ENCODE peak calls at places on chromosomes 6 and 20, in eight cellular contexts. R is fibroblast of lung; C is transverse colon; O is heart right ventricle; W is CD8-positive, alpha-beta T cell; A is GM23248; E is effector memory CD4-positive, alpha-beta T cell; S is HL-60. G is an unnamed sample.

GRCh38 chr6:149236584-149236983 is 80.9 kb upstream of the TAB2 start:
- DNase-seq in A (no peak), S (no peak), R (peak; percentile 57), W (no peak), O (no peak), C (no peak), E (no peak), G (no peak)

GRCh38 chr6:149246691-149247384 is 70.7 kb upstream of the TAB2 start:
- DNase-seq in C (peak; percentile 49), R (no peak), S (peak; percentile 89), E (no peak), O (no peak), A (no peak), W (no peak), G (no peak)

GRCh38 chr6:146087386-146087785 is 58.5 kb downstream of the GRM1 start:
- DNase-seq in O (no peak), A (no peak), C (no peak), W (no peak), R (no peak), S (no peak), E (no peak), G (no peak)

GRCh38 chr6:128757961-128758360 is 125.0 kb upstream of the LAMA2 start:
- DNase-seq in O (no peak), E (no peak), W (no peak), A (no peak), S (no peak), C (no peak), R (no peak), G (no peak)

GRCh38 chr6:158476389-158476788 is 83.5 kb upstream of the TMEM181 start:
- DNase-seq in A (no peak), S (no peak), W (no peak), O (no peak), C (no peak), E (no peak), R (no peak), G (no peak)

GRCh38 chr6:8080338-8081151 is 16.4 kb upstream of the BLOC1S5 start:
- DNase-seq in E (no peak), C (no peak), O (no peak), W (no peak), R (peak; percentile 82), S (peak; percentile 60), A (peak; percentile 90), G (no peak)

GRCh38 chr6:56906752-56907151 is 48.2 kb upstream of the BEND6 start:
- DNase-seq in O (no peak), A (peak; percentile 64), E (no peak), S (no peak), W (no peak), R (no peak), C (no peak), G (no peak)

GRCh38 chr20:420721-421574 is 12.8 kb downstream of the RBCK1 start:
- DNase-seq in E (no peak), A (peak; percentile 40), C (peak; percentile 92), R (no peak), W (no peak), S (no peak), O (no peak), G (no peak)

GRCh38 chr6:116530436-116530835 is 15.0 kb downstream of the TRAPPC3L start:
- DNase-seq in W (no peak), S (no peak), R (peak; percentile 41), A (no peak), E (no peak), O (no peak), C (no peak), G (no peak)

GRCh38 chr6:133705071-133705470 is 183.8 kb upstream of the TCF21 start:
- DNase-seq in W (no peak), R (peak; percentile 96), A (peak; percentile 87), C (no peak), E (no peak), O (no peak), S (no peak), G (no peak)

GRCh38 chr6:119575721-119576120 is 226.2 kb upstream of the MAN1A1 start:
- DNase-seq in C (no peak), W (no peak), O (no peak), S (no peak), R (peak; percentile 9), A (peak; percentile 87), E (no peak), G (no peak)

GRCh38 chr6:6942826-6943225 is 164.9 kb upstream of the RREB1 start:
- DNase-seq in E (no peak), W (no peak), S (peak; percentile 84), C (peak; percentile 24), A (peak; percentile 73), O (peak; percentile 47), R (peak; percentile 21), G (no peak)

GRCh38 chr6:45514454-45514853 is 136.7 kb upstream of the SUPT3H start:
- DNase-seq in E (no peak), C (no peak), R (no peak), O (no peak), S (no peak), W (no peak), A (no peak), G (no peak)

GRCh38 chr6:116522896-116523295 is 11.5 kb downstream of the CALHM5 start:
- DNase-seq in W (no peak), E (no peak), S (no peak), O (no peak), C (no peak), R (no peak), A (no peak), G (no peak)

GRCh38 chr20:18986146-18986830 is 172.7 kb downstream of the SCP2D1 start:
- DNase-seq in R (no peak), O (no peak), W (no peak), A (peak; percentile 57), C (no peak), E (no peak), S (no peak), G (peak; percentile 48)

GRCh38 chr20:53011640-53012039 is 39.5 kb downstream of the TSHZ2 start:
- DNase-seq in O (no peak), W (no peak), E (no peak), S (no peak), R (no peak), C (no peak), A (no peak), G (no peak)

GRCh38 chr20:3670511-3670910 is 7.3 kb upstream of the GFRA4 start:
- DNase-seq in C (no peak), S (no peak), W (no peak), A (peak; percentile 79), E (no peak), R (no peak), O (no peak), G (no peak)

GRCh38 chr6:56242343-56242742 is 5.0 kb downstream of the COL21A1 start:
- DNase-seq in S (no peak), R (peak; percentile 67), A (no peak), E (no peak), W (no peak), O (no peak), C (no peak), G (no peak)

GRCh38 chr6:125584468-125584939 is 164.9 kb upstream of the HEY2 start:
- DNase-seq in W (no peak), C (no peak), O (peak; percentile 60), S (no peak), E (no peak), R (peak; percentile 3), A (no peak), G (peak; percentile 67)

GRCh38 chr20:10531848-10532247 is 96.7 kb downstream of the SLX4IP start:
- DNase-seq in A (no peak), R (peak; percentile 87), E (no peak), W (no peak), C (no peak), O (no peak), S (no peak), G (no peak)

GRCh38 chr6:145883263-145883662 is 68.7 kb upstream of the FBXO30 start:
- DNase-seq in R (no peak), E (no peak), C (no peak), S (no peak), W (no peak), A (no peak), O (no peak), G (no peak)

GRCh38 chr6:40968620-40969145 is 70.3 kb downstream of the UNC5CL start:
- DNase-seq in W (no peak), O (no peak), S (no peak), A (no peak), R (no peak), E (no peak), C (no peak), G (no peak)

GRCh38 chr6:43246301-43247114 is 3.2 kb downstream of the TTBK1 start:
- DNase-seq in C (peak; percentile 71), W (no peak), E (no peak), O (peak; percentile 67), A (no peak), R (peak; percentile 27), S (peak; percentile 33), G (no peak)

GRCh38 chr6:102085257-102085656 is 691.7 kb downstream of the GRIK2 start:
- DNase-seq in E (no peak), R (no peak), O (no peak), S (no peak), C (no peak), A (no peak), W (no peak), G (no peak)

GRCh38 chr6:143136647-143137046 is 76.0 kb downstream of the AIG1 start:
- DNase-seq in R (peak; percentile 2), A (no peak), S (no peak), O (no peak), C (no peak), E (no peak), W (no peak), G (no peak)

GRCh38 chr6:67184405-67184804 is 1450.7 kb upstream of the ADGRB3 start:
- DNase-seq in W (no peak), S (no peak), C (no peak), E (no peak), R (no peak), O (no peak), A (no peak), G (no peak)
- H3K27me3 ChIP-seq in W (no peaks in the 10 kb centered on the region), S (no peaks in the 10 kb centered on the region), C (no peaks in the 10 kb centered on the region), E (no peaks in the 10 kb centered on the region), R (no peaks in the 10 kb centered on the region), O (no peaks in the 10 kb centered on the region), A (no peaks in the 10 kb centered on the region), G (no peaks in the 10 kb centered on the region)

GRCh38 chr6:112180095-112180820 is 74.1 kb downstream of the LAMA4 start:
- DNase-seq in A (peak; percentile 84), E (no peak), C (peak; percentile 19), S (peak; percentile 6), W (peak; percentile 52), R (peak; percentile 93), O (peak; percentile 76), G (no peak)
- H3K27ac ChIP-seq in A (no peak overlapping the region), E (no peak overlapping the region), C (no peak overlapping the region), S (no peak overlapping the region), W (no peak overlapping the region), R (no peak overlapping the region), O (no peak overlapping the region), G (no peak overlapping the region)

DNA sequence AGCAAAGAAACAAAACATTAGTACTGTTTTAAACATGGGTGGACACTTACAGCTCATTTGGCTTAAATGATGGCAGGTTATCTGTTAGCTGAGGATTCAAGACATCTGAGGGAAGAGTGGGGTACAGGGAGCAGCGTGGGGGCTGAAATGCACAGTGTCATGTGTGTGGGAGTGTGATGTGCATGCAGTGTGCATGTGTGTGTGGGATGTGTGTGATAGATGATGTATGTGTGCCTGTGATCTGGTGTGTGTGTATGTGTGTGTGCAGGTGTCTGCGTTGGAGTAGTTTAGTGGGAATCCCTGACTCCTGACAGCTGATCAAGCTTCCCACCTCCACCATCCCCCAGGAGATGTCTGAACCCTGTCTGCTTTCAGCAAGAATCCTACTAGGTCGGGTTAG is 25.4 kb upstream of the GGTLC1 start:
- DNase-seq in W (no peak), A (no peak), C (no peak), E (no peak), S (no peak), R (no peak), O (no peak), G (no peak)
- H3K27me3 ChIP-seq in W (no peaks in the 10 kb centered on the region), A (peaks cover 9% of the 10 kb centered on the region), C (no peaks in the 10 kb centered on the region), E (no peaks in the 10 kb centered on the region), S (peaks cover 2% of the 10 kb centered on the region), R (no peaks in the 10 kb centered on the region), O (no peaks in the 10 kb centered on the region), G (no peaks in the 10 kb centered on the region)

GRCh38 chr6:113971786-113972185 is 838 bp upstream of the HDAC2 start:
- DNase-seq in S (no peak), C (no peak), E (no peak), R (peak; percentile 26), O (no peak), W (no peak), A (peak; percentile 45), G (no peak)
- H3K27ac ChIP-seq in S (peak overlapping the region; percentile 97), C (peak overlapping the region; percentile 94), E (no peak overlapping the region), R (no peak overlapping the region), O (no peak overlapping the region), W (no peak overlapping the region), A (peak overlapping the region; percentile 78), G (peak overlapping the region; percentile 90)